ENCODE peak calls at places on chromosomes 6 and 20, in seven cellular contexts. One of them, this sample, is unnamed.

GRCh38 chr6:75135447-75135846 is 70.4 kb downstream of the COL12A1 start:
- DNase-seq in mesenchymal stem cell: no peak
- DNase-seq in WERI-Rb-1: no peak
- DNase-seq in stromal cell of bone marrow: no peak
- DNase-seq in cardiac muscle cell: no peak
- DNase-seq in epithelial cell of esophagus: no peak
- DNase-seq in testis: no peak
- DNase-seq in this sample: no peak

GRCh38 chr6:45687570-45687969 is 309.8 kb upstream of the SUPT3H start:
- DNase-seq in mesenchymal stem cell: no peak
- DNase-seq in WERI-Rb-1: no peak
- DNase-seq in stromal cell of bone marrow: no peak
- DNase-seq in cardiac muscle cell: no peak
- DNase-seq in epithelial cell of esophagus: no peak
- DNase-seq in testis: no peak
- DNase-seq in this sample: no peak

GRCh38 chr6:37696220-37696840 is 1.4 kb downstream of the MDGA1 start:
- DNase-seq in mesenchymal stem cell: peak; percentile 54
- DNase-seq in WERI-Rb-1: peak; percentile 56
- DNase-seq in stromal cell of bone marrow: no peak
- DNase-seq in cardiac muscle cell: peak; percentile 49
- DNase-seq in epithelial cell of esophagus: peak; percentile 49
- DNase-seq in testis: peak; percentile 38
- DNase-seq in this sample: no peak

GRCh38 chr20:635609-636338 is 17.2 kb downstream of the SRXN1 start:
- DNase-seq in mesenchymal stem cell: no peak
- DNase-seq in WERI-Rb-1: no peak
- DNase-seq in stromal cell of bone marrow: no peak
- DNase-seq in cardiac muscle cell: no peak
- DNase-seq in epithelial cell of esophagus: peak; percentile 21
- DNase-seq in testis: no peak
- DNase-seq in this sample: no peak

GRCh38 chr6:53898026-53898795 is 103.4 kb downstream of the LRRC1 start:
- DNase-seq in mesenchymal stem cell: peak; percentile 78
- DNase-seq in WERI-Rb-1: no peak
- DNase-seq in stromal cell of bone marrow: peak; percentile 28
- DNase-seq in cardiac muscle cell: no peak
- DNase-seq in epithelial cell of esophagus: no peak
- DNase-seq in testis: no peak
- DNase-seq in this sample: no peak

GRCh38 chr20:25226433-25227316 is 21.2 kb upstream of the PYGB start:
- DNase-seq in mesenchymal stem cell: no peak
- DNase-seq in WERI-Rb-1: peak; percentile 42
- DNase-seq in stromal cell of bone marrow: no peak
- DNase-seq in cardiac muscle cell: no peak
- DNase-seq in epithelial cell of esophagus: no peak
- DNase-seq in testis: no peak
- DNase-seq in this sample: no peak

GRCh38 chr6:122322824-122323223 is 76.6 kb upstream of the HSF2 start:
- DNase-seq in mesenchymal stem cell: peak; percentile 68
- DNase-seq in WERI-Rb-1: no peak
- DNase-seq in stromal cell of bone marrow: no peak
- DNase-seq in cardiac muscle cell: no peak
- DNase-seq in epithelial cell of esophagus: peak; percentile 29
- DNase-seq in testis: no peak
- DNase-seq in this sample: peak; percentile 33

GRCh38 chr6:1461207-1461606 is 71.8 kb downstream of the FOXF2 start:
- DNase-seq in mesenchymal stem cell: no peak
- DNase-seq in WERI-Rb-1: no peak
- DNase-seq in stromal cell of bone marrow: no peak
- DNase-seq in cardiac muscle cell: no peak
- DNase-seq in epithelial cell of esophagus: peak; percentile 72
- DNase-seq in testis: no peak
- DNase-seq in this sample: no peak

GRCh38 chr6:69664551-69664950 is 132.3 kb downstream of the LMBRD1 start:
- DNase-seq in mesenchymal stem cell: no peak
- DNase-seq in WERI-Rb-1: no peak
- DNase-seq in stromal cell of bone marrow: no peak
- DNase-seq in cardiac muscle cell: no peak
- DNase-seq in epithelial cell of esophagus: no peak
- DNase-seq in testis: no peak
- DNase-seq in this sample: no peak

GRCh38 chr6:165694296-165694695 is 31.3 kb upstream of the PDE10A start:
- DNase-seq in mesenchymal stem cell: no peak
- DNase-seq in WERI-Rb-1: no peak
- DNase-seq in stromal cell of bone marrow: no peak
- DNase-seq in cardiac muscle cell: no peak
- DNase-seq in epithelial cell of esophagus: no peak
- DNase-seq in testis: no peak
- DNase-seq in this sample: no peak

GRCh38 chr20:4017051-4017702 is 1.8 kb upstream of the RNF24 start:
- DNase-seq in mesenchymal stem cell: no peak
- DNase-seq in WERI-Rb-1: no peak
- DNase-seq in stromal cell of bone marrow: no peak
- DNase-seq in cardiac muscle cell: no peak
- DNase-seq in epithelial cell of esophagus: no peak
- DNase-seq in testis: no peak
- DNase-seq in this sample: no peak

GRCh38 chr6:98847767-98848538 is 13.6 kb downstream of the POU3F2 start:
- DNase-seq in mesenchymal stem cell: no peak
- DNase-seq in WERI-Rb-1: no peak
- DNase-seq in stromal cell of bone marrow: no peak
- DNase-seq in cardiac muscle cell: peak; percentile 34
- DNase-seq in epithelial cell of esophagus: no peak
- DNase-seq in testis: no peak
- DNase-seq in this sample: no peak

GRCh38 chr20:21808863-21809664 is 103.6 kb downstream of the PAX1 start:
- DNase-seq in mesenchymal stem cell: no peak
- DNase-seq in WERI-Rb-1: peak; percentile 56
- DNase-seq in stromal cell of bone marrow: no peak
- DNase-seq in cardiac muscle cell: peak; percentile 82
- DNase-seq in epithelial cell of esophagus: no peak
- DNase-seq in testis: peak; percentile 86
- DNase-seq in this sample: peak; percentile 15

GRCh38 chr6:107841265-107841650 is 17.1 kb upstream of the SCML4 start:
- DNase-seq in mesenchymal stem cell: no peak
- DNase-seq in WERI-Rb-1: no peak
- DNase-seq in stromal cell of bone marrow: no peak
- DNase-seq in cardiac muscle cell: no peak
- DNase-seq in epithelial cell of esophagus: no peak
- DNase-seq in testis: no peak
- DNase-seq in this sample: no peak

This sample was measured in NCI-H524.